ENCODE peak calls at places on chromosome 6, in four cellular contexts. E is ovary, Z is lower leg skin, U is transverse colon. M is an unnamed sample.

GRCh38 chr6:84804720-84805119 is 40.3 kb upstream of the TBX18 start:
- DNase-seq in U (no peak), Z (no peak), E (no peak), M (no peak)

GRCh38 chr6:17032595-17033591 is 69.0 kb upstream of the STMND1 start:
- DNase-seq in E (peak), Z (peak), U (peak), M (no peak)

GRCh38 chr6:36544228-36544627 is 3.1 kb downstream of the STK38 start:
- DNase-seq in E (no peak), U (peak), Z (no peak), M (no peak)

GRCh38 chr6:164014716-164015484 is 600.4 kb downstream of the QKI start:
- DNase-seq in U (no peak), Z (no peak), E (no peak), M (no peak)

GRCh38 chr6:124203106-124203811 is 399.6 kb downstream of the NKAIN2 start:
- DNase-seq in Z (no peak), E (no peak), U (no peak), M (no peak)

GRCh38 chr6:9494864-9495263 is 920.0 kb downstream of the TFAP2A start:
- DNase-seq in U (no peak), E (no peak), Z (no peak), M (no peak)

GRCh38 chr6:170037541-170038250 is 253.2 kb downstream of the DLL1 start:
- DNase-seq in E (no peak), Z (peak), U (peak), M (no peak)

GRCh38 chr6:50007821-50008220 is 14.0 kb downstream of the DEFB110 start:
- DNase-seq in E (no peak), Z (no peak), U (no peak), M (no peak)

GRCh38 chr6:167840526-167841179 is 13.9 kb downstream of the AFDN start:
- DNase-seq in U (no peak), E (no peak), Z (no peak), M (no peak)

GRCh38 chr6:4133941-4134838 is 1.2 kb downstream of the ECI2 start:
- DNase-seq in U (peak), Z (no peak), E (peak), M (peak)

GRCh38 chr6:160355001-160355400 is 6.8 kb downstream of the SLC22A3 start:
- DNase-seq in Z (no peak), E (no peak), U (no peak), M (no peak)

GRCh38 chr6:63346217-63346834 is 26.5 kb upstream of the LGSN start:
- DNase-seq in Z (no peak), E (no peak), U (no peak), M (no peak)

GRCh38 chr6:73566954-73567591 is 46.2 kb upstream of the EEF1A1 start:
- DNase-seq in U (peak), Z (peak), E (no peak), M (peak)

GRCh38 chr6:168196385-168196860 is 117.4 kb upstream of the FRMD1 start:
- DNase-seq in Z (peak), U (peak), E (no peak), M (no peak)

GRCh38 chr6:121847806-121848522 is 412.5 kb downstream of the GJA1 start:
- DNase-seq in U (no peak), Z (no peak), E (no peak), M (no peak)

GRCh38 chr6:96013531-96013930 is 2.2 kb upstream of the FUT9 start:
- DNase-seq in E (no peak), U (no peak), Z (no peak), M (no peak)

GRCh38 chr6:139540276-139540675 is 165.8 kb upstream of the CITED2 start:
- DNase-seq in U (peak), Z (peak), E (no peak), M (no peak)

GRCh38 chr6:132797975-132798819 is at the start of gene SLC18B1:
- DNase-seq in E (peak), Z (peak), U (peak), M (peak)

GRCh38 chr6:35154947-35155346 is 13.8 kb upstream of the TCP11 start:
- DNase-seq in E (no peak), Z (no peak), U (no peak), M (no peak)

GRCh38 chr6:44906761-44907160 is 421.4 kb upstream of the RUNX2 start:
- DNase-seq in Z (no peak), U (no peak), E (no peak), M (no peak)

GRCh38 chr6:42708096-42708495 is 14.3 kb downstream of the PRPH2 start:
- DNase-seq in U (no peak), E (no peak), Z (no peak), M (no peak)

GRCh38 chr6:70413829-70414494 is 654 bp downstream of the FAM135A start:
- DNase-seq in E (no peak), U (no peak), Z (peak), M (peak)

GRCh38 chr6:169846286-169847056 is 95.0 kb downstream of the ERMARD start:
- DNase-seq in Z (peak), E (no peak), U (no peak), M (no peak)

GRCh38 chr6:35170891-35171290 is 29.8 kb upstream of the TCP11 start:
- DNase-seq in U (no peak), Z (no peak), E (no peak), M (no peak)

GRCh38 chr6:73262701-73263569 is at the start of gene KHDC1:
- DNase-seq in E (peak), U (peak), Z (peak), M (peak)

GRCh38 chr6:149913085-149913484 is 9.8 kb downstream of the RAET1G start:
- DNase-seq in U (no peak), E (no peak), Z (peak), M (no peak)

GRCh38 chr6:88870728-88871330 is 92.6 kb downstream of the RNGTT start:
- DNase-seq in E (no peak), Z (no peak), U (peak), M (peak)

GRCh38 chr6:108200631-108201030 is 34.8 kb downstream of the NR2E1 start:
- DNase-seq in Z (no peak), U (no peak), E (no peak), M (no peak)

GRCh38 chr6:4603291-4603690 is 172.9 kb upstream of the CDYL start:
- DNase-seq in U (peak), E (no peak), Z (peak), M (no peak)

GRCh38 chr6:142350309-142350708 is 48.5 kb downstream of the ADGRG6 start:
- DNase-seq in U (no peak), Z (no peak), E (no peak), M (no peak)

GRCh38 chr6:34574647-34575293 is 18.6 kb upstream of the SPDEF start:
- DNase-seq in Z (no peak), E (no peak), U (no peak), M (no peak)

GRCh38 chr6:90294989-90295853 is 1.4 kb downstream of the BACH2 start:
- DNase-seq in Z (peak), E (peak), U (peak), M (peak)

GRCh38 chr6:135053433-135053832 is 1.2 kb downstream of the HBS1L start:
- DNase-seq in Z (no peak), E (no peak), U (no peak), M (peak)

GRCh38 chr6:33335916-33336315 is 18.4 kb upstream of the ZBTB22 start:
- DNase-seq in U (no peak), E (no peak), Z (no peak), M (no peak)

GRCh38 chr6:116513224-116513875 is 1.9 kb downstream of the CALHM5 start:
- DNase-seq in Z (no peak), E (no peak), U (no peak), M (no peak)

GRCh38 chr6:116514103-116514502 is 2.7 kb downstream of the CALHM5 start:
- DNase-seq in U (no peak), Z (no peak), E (no peak), M (no peak)

GRCh38 chr6:116512709-116513108 is 1.3 kb downstream of the CALHM5 start:
- DNase-seq in U (no peak), E (no peak), Z (no peak), M (no peak)

GRCh38 chr6:116512155-116512559 is 718 bp downstream of the CALHM5 start:
- DNase-seq in E (no peak), Z (no peak), U (no peak), M (no peak)

DNA sequence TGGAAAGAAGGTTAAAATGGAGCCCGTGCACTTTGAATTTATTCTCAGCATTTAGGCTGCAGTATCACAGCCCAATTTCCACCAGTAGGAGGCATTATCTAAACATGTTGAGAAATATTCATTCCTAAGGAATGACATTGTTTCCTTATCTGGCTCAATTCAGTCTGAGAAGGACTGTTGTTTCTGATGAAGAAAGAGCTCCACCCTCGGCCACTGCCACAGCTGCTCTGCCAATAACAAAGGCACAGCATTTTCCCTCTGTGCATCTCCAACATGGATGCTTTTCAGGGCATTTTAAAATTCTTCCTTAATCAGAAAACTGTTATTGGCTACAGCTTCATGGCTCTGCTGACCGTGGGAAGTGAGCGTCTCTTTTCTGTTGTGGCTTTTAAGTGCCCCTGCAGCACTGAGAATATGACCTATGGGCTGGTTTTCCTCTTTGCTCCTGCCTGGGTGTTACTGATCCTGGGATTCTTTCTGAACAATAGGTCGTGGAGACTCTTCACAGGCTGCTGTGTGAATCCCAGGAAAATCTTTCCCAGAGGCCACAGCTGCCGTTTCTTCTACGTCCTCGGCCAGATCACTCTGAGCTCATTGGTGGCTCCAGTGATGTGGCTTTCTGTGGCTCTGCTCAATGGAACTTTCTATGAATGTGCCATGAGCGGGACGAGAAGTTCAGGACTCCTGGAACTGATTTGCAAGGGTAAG is at the start of gene CALHM5:
- DNase-seq in U (peak), Z (no peak), E (peak), M (peak)
- TF ChIP-seq POLR2A in U (peak), Z (no peak), E (no peak), M (no peak)

DNA sequence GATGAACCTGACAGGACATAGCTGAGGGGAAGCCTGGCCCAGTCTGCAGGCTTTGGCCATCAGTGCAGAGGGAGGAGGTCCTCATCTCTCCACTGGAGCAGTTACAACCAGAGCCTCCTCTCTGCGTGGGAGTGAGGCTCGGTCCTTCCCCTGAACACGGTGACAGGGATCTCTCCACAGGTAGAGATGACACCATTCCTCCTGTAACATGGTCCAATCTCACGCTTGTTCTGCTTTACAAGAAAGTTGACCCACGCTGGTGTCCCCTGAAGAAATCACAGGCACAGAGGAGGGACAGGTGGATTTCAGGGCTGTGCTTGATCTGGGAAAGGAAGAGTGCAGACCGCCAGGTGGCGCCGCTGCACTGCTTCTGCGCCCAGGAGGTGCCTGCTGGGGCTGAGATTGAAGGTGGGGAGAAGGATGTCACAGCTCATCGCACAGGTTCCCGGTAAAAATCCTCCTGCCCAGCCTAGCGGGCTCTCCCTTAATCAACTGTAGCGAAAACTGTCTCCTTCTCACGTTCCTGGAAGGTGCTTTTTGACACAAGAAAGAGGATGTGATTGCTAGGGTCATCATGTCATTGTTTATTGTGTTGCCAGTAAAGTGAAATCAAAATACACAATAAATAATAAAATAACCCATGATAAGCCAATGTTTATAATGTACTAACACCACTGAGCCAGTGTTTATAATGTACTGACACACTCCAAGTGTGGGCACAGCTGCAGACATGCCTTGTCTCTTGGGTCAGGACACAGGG is 20.4 kb downstream of the HLA-G start:
- DNase-seq in Z (peak), E (peak), U (peak), M (peak)
- TF ChIP-seq POLR2A in Z (no peak), E (no peak), U (no peak), M (no peak)

GRCh38 chr6:112237644-112238043 is 16.7 kb downstream of the LAMA4 start:
- DNase-seq in E (no peak), Z (no peak), U (peak), M (no peak)
- TF ChIP-seq POLR2A in E (no peak), Z (no peak), U (no peak), M (no peak)

GRCh38 chr6:46730918-46731461 is 4.2 kb downstream of the PLA2G7 start:
- DNase-seq in U (no peak), Z (no peak), E (no peak), M (no peak)

GRCh38 chr6:46733410-46733809 is 1.8 kb downstream of the PLA2G7 start:
- DNase-seq in Z (no peak), E (no peak), U (no peak), M (no peak)

GRCh38 chr6:46736913-46737312 is 1.7 kb upstream of the PLA2G7 start:
- DNase-seq in Z (no peak), U (no peak), E (no peak), M (no peak)

GRCh38 chr6:46735720-46736031 is 501 bp upstream of the PLA2G7 start:
- DNase-seq in E (no peak), U (no peak), Z (no peak), M (no peak)

DNA sequence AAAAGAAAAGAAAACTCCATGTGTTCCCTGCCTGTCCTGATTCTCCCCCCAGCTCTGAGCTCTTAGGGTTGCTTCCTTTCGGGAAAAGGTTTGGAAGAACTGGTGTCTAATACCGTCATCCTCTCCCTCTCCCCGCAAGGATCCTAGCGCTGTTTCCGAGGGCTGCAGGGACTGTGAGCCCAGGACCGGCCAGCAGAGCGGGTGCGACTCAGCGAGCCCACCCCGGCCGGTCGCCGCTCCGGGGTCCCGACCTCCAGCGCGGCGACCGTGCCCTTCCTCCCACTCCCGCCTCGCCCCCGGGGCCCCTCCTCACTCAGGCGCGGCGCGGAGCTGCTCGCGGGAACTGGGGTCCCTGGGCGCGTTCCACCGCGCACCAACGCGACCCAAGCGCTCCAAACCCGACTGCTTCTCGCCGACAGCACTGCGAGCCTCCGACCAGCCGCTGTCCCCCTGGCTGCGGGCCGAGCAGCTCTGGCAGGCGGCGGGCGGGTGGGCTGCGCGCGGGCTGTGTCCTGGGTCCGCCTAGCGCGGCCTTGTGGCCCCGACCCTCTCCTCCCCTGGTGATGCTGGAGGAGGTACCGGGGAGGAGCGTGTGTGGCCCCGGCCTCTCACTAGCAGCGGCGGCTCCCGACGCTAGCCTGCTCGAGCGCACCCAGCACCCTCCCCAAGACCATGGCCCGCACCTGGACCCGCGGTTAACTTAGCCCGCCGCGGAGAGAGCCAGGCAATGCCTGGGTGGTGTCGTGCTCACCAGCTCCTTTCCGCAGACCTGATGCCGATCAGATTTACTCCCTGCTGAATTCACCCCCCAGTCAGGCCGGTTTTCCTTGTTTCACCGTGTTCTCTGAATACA is at the start of gene PLA2G7:
- DNase-seq in E (peak), U (peak), Z (no peak), M (no peak)
- TF ChIP-seq POLR2A in E (no peak), U (peak), Z (no peak), M (no peak)

GRCh38 chr6:31354248-31354647 is 2.7 kb downstream of the HLA-B start:
- DNase-seq in Z (no peak), U (no peak), E (no peak), M (no peak)

GRCh38 chr6:31356216-31356945 is 598 bp downstream of the HLA-B start:
- DNase-seq in Z (no peak), E (peak), U (peak), M (no peak)

GRCh38 chr6:31353508-31353907 is 3.5 kb downstream of the HLA-B start:
- DNase-seq in E (no peak), Z (no peak), U (no peak), M (no peak)

GRCh38 chr6:31355540-31355988 is 1.4 kb downstream of the HLA-B start:
- DNase-seq in Z (no peak), E (no peak), U (no peak), M (no peak)

DNA sequence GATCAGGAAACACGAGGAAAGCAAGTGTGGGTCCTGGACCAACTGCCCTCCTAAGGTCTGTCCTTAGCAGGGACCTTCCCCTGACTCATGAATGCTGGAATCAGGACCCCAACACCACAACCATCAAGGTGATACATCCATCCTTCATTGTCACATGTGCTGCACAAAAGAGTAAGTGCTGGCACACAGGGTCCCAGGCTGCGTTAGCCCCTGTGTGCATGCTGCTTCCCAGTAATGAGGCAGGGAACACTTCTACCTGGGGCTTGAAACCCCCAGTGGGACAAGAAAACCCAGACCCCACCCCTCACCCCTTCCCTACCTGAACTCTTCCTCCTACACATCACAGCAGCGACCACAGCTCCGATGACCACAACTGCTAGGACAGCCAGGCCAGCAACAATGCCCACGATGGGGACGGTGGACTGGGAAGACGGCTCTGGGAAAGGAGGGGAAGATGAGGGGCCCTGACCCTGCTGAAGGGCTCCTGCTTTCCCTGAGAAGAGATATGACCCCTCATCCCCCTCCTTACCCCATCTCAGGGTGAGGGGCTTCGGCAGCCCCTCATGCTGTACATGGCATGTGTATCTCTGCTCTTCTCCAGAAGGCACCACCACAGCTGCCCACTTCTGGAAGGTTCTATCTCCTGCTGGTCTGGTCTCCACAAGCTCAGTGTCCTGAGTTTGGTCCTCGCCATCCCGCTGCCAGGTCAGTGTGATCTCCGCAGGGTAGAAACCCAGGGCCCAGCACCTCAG is 2.0 kb downstream of the HLA-B start:
- DNase-seq in Z (no peak), E (no peak), U (no peak), M (no peak)
- TF ChIP-seq POLR2A in Z (no peak), E (no peak), U (no peak), M (no peak)

GRCh38 chr6:43773981-43774775 is 4.2 kb downstream of the VEGFA start:
- DNase-seq in E (no peak), Z (no peak), U (no peak), M (no peak)
- TF ChIP-seq POLR2A in E (no peak), Z (no peak), U (no peak), M (no peak)